ENCODE peak calls at places on chromosomes 6 and 20, in five cellular contexts. Y, K, H, W and S are unnamed samples.

GRCh38 chr20:48921883-48922867 is 664 bp downstream of the ARFGEF2 start:
- DNase-seq in Y (no peak), W (peak; percentile 37), H (peak; percentile 41), K (no peak), S (no peak)

GRCh38 chr6:47007657-47008396 is 34.3 kb downstream of the ADGRF1 start:
- DNase-seq in W (no peak), Y (no peak), H (no peak), K (no peak), S (no peak)

GRCh38 chr6:100447900-100448700 is 16.6 kb downstream of the SIM1 start:
- DNase-seq in H (no peak), W (no peak), Y (no peak), K (no peak), S (no peak)

GRCh38 chr6:11229267-11230043 is 3.0 kb downstream of the NEDD9 start:
- DNase-seq in K (no peak), Y (peak; percentile 45), H (no peak), W (no peak), S (no peak)

GRCh38 chr6:158516098-158516497 is 43.8 kb upstream of the TMEM181 start:
- DNase-seq in Y (no peak), K (no peak), H (no peak), W (no peak), S (no peak)

GRCh38 chr6:24139080-24139479 is 13.1 kb downstream of the NRSN1 start:
- DNase-seq in W (no peak), H (no peak), K (no peak), Y (no peak), S (no peak)

GRCh38 chr6:111105578-111105977 is 18.3 kb downstream of the SLC16A10 start:
- DNase-seq in K (no peak), H (no peak), Y (no peak), W (peak; percentile 72), S (no peak)

GRCh38 chr6:20092071-20092566 is 120.2 kb downstream of the MBOAT1 start:
- DNase-seq in K (no peak), W (peak; percentile 63), H (peak; percentile 23), Y (no peak), S (peak; percentile 41)

GRCh38 chr6:90019216-90019615 is 124.9 kb downstream of the GJA10 start:
- DNase-seq in H (no peak), Y (no peak), K (no peak), W (no peak), S (no peak)

GRCh38 chr20:4563534-4563933 is 158.2 kb upstream of the PRND start:
- DNase-seq in W (peak; percentile 76), K (no peak), H (peak; percentile 52), Y (peak; percentile 28), S (no peak)

GRCh38 chr6:1306133-1306532 is 5.8 kb upstream of the FOXQ1 start:
- DNase-seq in Y (no peak), W (no peak), H (no peak), K (no peak), S (no peak)

GRCh38 chr6:130760006-130760405 is 67.2 kb upstream of the SMLR1 start:
- DNase-seq in K (no peak), W (peak; percentile 63), H (peak; percentile 14), Y (peak; percentile 9), S (no peak)

GRCh38 chr6:159692303-159693127 is 526 bp downstream of the SOD2 start:
- DNase-seq in K (peak; percentile 67), Y (peak; percentile 25), W (no peak), H (peak; percentile 28), S (peak; percentile 70)

GRCh38 chr6:117840541-117840983 is 66.5 kb upstream of the SLC35F1 start:
- DNase-seq in Y (peak; percentile 52), H (peak; percentile 61), W (peak; percentile 55), K (peak; percentile 24), S (peak; percentile 31)

GRCh38 chr6:31898200-31899011 is 908 bp upstream of the EHMT2 start:
- DNase-seq in W (peak; percentile 44), K (no peak), H (peak; percentile 77), Y (no peak), S (peak; percentile 69)

GRCh38 chr6:3868544-3868943 is 19.4 kb downstream of the FAM50B start:
- DNase-seq in H (no peak), K (no peak), Y (no peak), W (peak; percentile 75), S (no peak)

GRCh38 chr6:127300411-127300810 is 33.7 kb downstream of the RNF146 start:
- DNase-seq in Y (no peak), W (peak; percentile 90), H (no peak), K (no peak), S (no peak)

GRCh38 chr6:27864906-27865883 is 47.0 kb downstream of the OR2B2 start:
- DNase-seq in W (peak; percentile 99), H (peak; percentile 98), Y (peak; percentile 57), K (peak; percentile 89), S (peak; percentile 87)

GRCh38 chr6:56594699-56595098 is 48.0 kb downstream of the DST start:
- DNase-seq in H (peak; percentile 69), Y (no peak), K (no peak), W (no peak), S (no peak)

GRCh38 chr6:11430036-11430435 is 107.5 kb upstream of the TMEM170B start:
- DNase-seq in K (no peak), H (no peak), Y (no peak), W (no peak), S (no peak)

GRCh38 chr6:21091411-21091810 is 502.1 kb upstream of the SOX4 start:
- DNase-seq in Y (no peak), K (no peak), W (no peak), H (no peak), S (no peak)

GRCh38 chr20:5602346-5602745 is 147.9 kb upstream of the SHLD1 start:
- DNase-seq in Y (no peak), W (peak; percentile 35), H (no peak), K (no peak), S (no peak)

GRCh38 chr6:33690766-33691165 is 20.7 kb downstream of the UQCC2 start:
- DNase-seq in K (no peak), W (no peak), H (no peak), Y (no peak), S (no peak)

GRCh38 chr6:29941476-29941875 is 856 bp upstream of the HLA-A start:
- DNase-seq in K (no peak), H (no peak), Y (no peak), W (peak; percentile 32), S (no peak)

GRCh38 chr20:49320460-49320859 is 42.6 kb upstream of the ZNFX1 start:
- DNase-seq in W (peak; percentile 46), H (no peak), K (no peak), Y (no peak), S (no peak)

GRCh38 chr6:154478691-154479090 is 31.8 kb downstream of the CNKSR3 start:
- DNase-seq in W (no peak), H (no peak), K (no peak), Y (no peak), S (no peak)

GRCh38 chr20:62356143-62356947 is 10.8 kb downstream of the LAMA5 start:
- DNase-seq in Y (no peak), K (no peak), W (no peak), H (no peak), S (no peak)

GRCh38 chr20:37526839-37527637 is 638 bp downstream of the BLCAP start:
- DNase-seq in H (no peak), W (peak; percentile 30), K (no peak), Y (no peak), S (peak; percentile 38)

GRCh38 chr20:41889125-41889870 is 271.1 kb upstream of the CHD6 start:
- DNase-seq in K (no peak), Y (no peak), H (no peak), W (no peak), S (no peak)
- TF ChIP-seq CTCF in K (peak; percentile 11), Y (peak; percentile 42), H (peak; percentile 43), W (no peak), S (no peak)

GRCh38 chr6:52536424-52536916 is 40.4 kb downstream of the TRAM2 start:
- DNase-seq in H (peak; percentile 90), Y (no peak), W (no peak), K (peak; percentile 50), S (peak; percentile 25)
- TF ChIP-seq CTCF in H (peak; percentile 23), Y (no peak), W (no peak), K (no peak), S (no peak)

GRCh38 chr20:38805502-38805957 is at the start of gene PPP1R16B:
- DNase-seq in K (peak; percentile 87), Y (peak; percentile 54), W (no peak), H (peak; percentile 83), S (peak; percentile 87)

GRCh38 chr20:38804243-38804642 is 1.3 kb upstream of the PPP1R16B start:
- DNase-seq in Y (no peak), H (no peak), W (no peak), K (no peak), S (no peak)

GRCh38 chr20:38806855-38807655 is 1.6 kb downstream of the PPP1R16B start:
- DNase-seq in Y (no peak), H (peak; percentile 49), K (peak; percentile 61), W (no peak), S (peak; percentile 66)

GRCh38 chr20:38804682-38805501 is 605 bp upstream of the PPP1R16B start:
- DNase-seq in Y (no peak), H (peak; percentile 16), K (peak; percentile 65), W (no peak), S (peak; percentile 74)

GRCh38 chr20:38805958-38806854 is 709 bp downstream of the PPP1R16B start:
- DNase-seq in K (peak; percentile 57), Y (peak; percentile 23), W (no peak), H (peak; percentile 51), S (peak; percentile 67)
- TF ChIP-seq CTCF in K (peak; percentile 35), Y (no peak), W (no peak), H (peak; percentile 8), S (peak; percentile 45)

GRCh38 chr6:139996253-139996834 is 621.9 kb upstream of the CITED2 start:
- DNase-seq in K (peak; percentile 15), H (peak; percentile 83), W (no peak), Y (no peak), S (peak; percentile 42)
- TF ChIP-seq CTCF in K (no peak), H (peak; percentile 56), W (no peak), Y (peak; percentile 19), S (no peak)

GRCh38 chr20:32034581-32035397 is 17.3 kb upstream of the HCK start:
- DNase-seq in K (no peak), H (no peak), Y (no peak), W (no peak), S (no peak)
- TF ChIP-seq CTCF in K (peak; percentile 46), H (peak; percentile 19), Y (no peak), W (no peak), S (peak; percentile 21)

GRCh38 chr6:5899216-5900045 is 107.3 kb downstream of the NRN1 start:
- DNase-seq in Y (no peak), W (no peak), K (no peak), H (peak; percentile 78), S (no peak)

GRCh38 chr6:5898102-5898501 is 108.6 kb downstream of the NRN1 start:
- DNase-seq in H (no peak), W (no peak), Y (no peak), K (no peak), S (no peak)

GRCh38 chr6:5893295-5893694 is 113.4 kb downstream of the NRN1 start:
- DNase-seq in Y (no peak), H (no peak), W (no peak), K (no peak), S (no peak)

GRCh38 chr6:5894357-5894756 is 112.4 kb downstream of the NRN1 start:
- DNase-seq in K (no peak), Y (no peak), H (no peak), W (no peak), S (no peak)

GRCh38 chr6:5898563-5898962 is 108.2 kb downstream of the NRN1 start:
- DNase-seq in Y (no peak), K (no peak), H (no peak), W (no peak), S (no peak)
- TF ChIP-seq CTCF in Y (no peak), K (no peak), H (no peak), W (no peak), S (peak; percentile 12)